ENCODE peak calls at places on chromosome 19, in four cellular contexts. J is cardiac muscle cell, N is BJ, M is fibroblast of mammary gland. Q is an unnamed sample.

GRCh38 chr19:35130761-35131720 is 3.8 kb downstream of the LGI4 start:
- DNase-seq in N (no peak), J (no peak), M (peak), Q (no peak)

GRCh38 chr19:10780368-10780767 is 55.6 kb downstream of the TMED1 start:
- DNase-seq in J (no peak), M (peak), N (no peak), Q (peak)

GRCh38 chr19:18423258-18424020 is 4.2 kb downstream of the SSBP4 start:
- DNase-seq in N (no peak), J (no peak), M (no peak), Q (no peak)

GRCh38 chr19:41934849-41935374 is 6.7 kb upstream of the ERFL start:
- DNase-seq in N (no peak), M (peak), J (peak), Q (peak)

GRCh38 chr19:41708481-41708880 is at the start of gene CEACAM5:
- DNase-seq in M (no peak), N (no peak), J (no peak), Q (no peak)

GRCh38 chr19:10544242-10544752 is 593 bp downstream of the ATG4D start:
- DNase-seq in M (no peak), J (no peak), N (no peak), Q (no peak)

GRCh38 chr19:17796013-17796837 is 1.3 kb downstream of the B3GNT3 start:
- DNase-seq in N (no peak), M (no peak), J (no peak), Q (no peak)

GRCh38 chr19:30317403-30317802 is 54.8 kb upstream of the ZNF536 start:
- DNase-seq in J (no peak), M (no peak), N (no peak), Q (no peak)

GRCh38 chr19:18049390-18049789 is 37.3 kb downstream of the IL12RB1 start:
- DNase-seq in J (no peak), N (no peak), M (peak), Q (peak)

GRCh38 chr19:35845215-35846037 is 6.9 kb downstream of the NPHS1 start:
- DNase-seq in N (no peak), M (peak), J (peak), Q (no peak)

GRCh38 chr19:39156230-39156890 is 30.8 kb downstream of the PAK4 start:
- DNase-seq in J (no peak), M (peak), N (no peak), Q (no peak)

GRCh38 chr19:18603255-18603957 is 3.2 kb downstream of the CRLF1 start:
- DNase-seq in N (no peak), M (no peak), J (no peak), Q (peak)

GRCh38 chr19:44722131-44723121 is 23.5 kb downstream of the CEACAM16 start:
- DNase-seq in M (no peak), J (no peak), N (no peak), Q (no peak)

GRCh38 chr19:10625762-10626138 is 397 bp downstream of the SLC44A2 start:
- DNase-seq in J (no peak), M (no peak), N (no peak), Q (no peak)

GRCh38 chr19:30009013-30009412 is 67.0 kb downstream of the URI1 start:
- DNase-seq in M (no peak), N (no peak), J (no peak), Q (no peak)

GRCh38 chr19:5049561-5049960 is 80.6 kb downstream of the KDM4B start:
- DNase-seq in N (no peak), J (no peak), M (no peak), Q (no peak)

GRCh38 chr19:9891609-9892373 is 44.5 kb downstream of the OLFM2 start:
- DNase-seq in N (no peak), M (no peak), J (no peak), Q (no peak)

GRCh38 chr19:34428549-34429285 is 536 bp downstream of the UBA2 start:
- DNase-seq in N (no peak), J (peak), M (peak), Q (peak)

GRCh38 chr19:44529541-44529940 is at the start of gene CEACAM20:
- DNase-seq in M (no peak), J (no peak), N (no peak), Q (no peak)

DNA sequence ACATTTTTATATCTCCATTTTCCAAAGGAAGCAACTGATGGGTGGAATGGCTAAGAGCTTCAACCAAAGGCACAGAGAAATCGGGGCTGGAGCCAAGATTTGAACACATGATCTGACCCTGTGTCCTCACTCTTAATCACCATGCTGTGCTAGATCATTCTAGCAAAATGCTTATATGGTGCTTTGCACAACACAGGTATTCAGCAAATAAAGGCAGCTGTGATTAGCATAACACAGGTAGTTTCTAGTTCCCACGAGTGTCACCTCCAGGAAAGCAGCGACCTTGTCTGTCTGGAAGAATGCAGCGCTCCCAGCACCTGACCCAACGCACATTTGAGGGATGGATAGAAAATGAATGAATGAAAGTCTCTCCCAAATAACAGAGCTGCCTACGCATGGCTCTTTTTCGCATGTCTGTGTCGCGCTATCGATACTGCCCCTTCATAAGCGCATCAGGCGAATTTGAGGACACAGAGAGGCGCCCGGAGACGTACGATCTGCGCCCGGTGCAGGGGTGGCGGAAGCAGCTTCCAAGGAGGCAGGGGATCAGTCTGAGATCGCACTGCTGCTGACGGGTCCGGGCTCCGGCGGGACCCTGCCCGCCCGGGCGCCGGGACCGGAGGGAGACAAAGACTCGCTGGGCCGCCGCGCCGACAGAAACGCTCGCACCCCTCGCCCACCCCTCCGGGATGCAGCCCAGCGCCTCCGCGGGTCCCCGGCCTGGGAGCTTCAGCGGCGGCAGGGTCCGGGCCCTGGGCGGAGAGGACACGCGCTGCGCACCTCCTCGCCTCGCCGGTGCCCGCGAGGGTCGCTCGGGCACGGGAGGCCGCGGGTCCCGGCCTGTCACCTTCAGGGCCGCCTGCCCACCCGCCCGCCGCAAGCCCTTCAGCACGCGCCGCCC is 609 bp downstream of the EPS15L1 start:
- DNase-seq in N (no peak), J (no peak), M (peak), Q (peak)
- H3K4me3 ChIP-seq in N (peak), J (peak), M (peak), Q (peak)

GRCh38 chr19:13031917-13032623 is 36.8 kb downstream of the NFIX start:
- DNase-seq in N (no peak), M (peak), J (no peak), Q (no peak)

GRCh38 chr19:13028027-13028426 is 32.8 kb downstream of the NFIX start:
- DNase-seq in N (no peak), M (no peak), J (no peak), Q (no peak)

GRCh38 chr19:13027557-13027956 is 32.3 kb downstream of the NFIX start:
- DNase-seq in M (no peak), N (no peak), J (no peak), Q (no peak)

GRCh38 chr19:13029301-13029880 is 34.1 kb downstream of the NFIX start:
- DNase-seq in N (no peak), J (no peak), M (no peak), Q (no peak)

DNA sequence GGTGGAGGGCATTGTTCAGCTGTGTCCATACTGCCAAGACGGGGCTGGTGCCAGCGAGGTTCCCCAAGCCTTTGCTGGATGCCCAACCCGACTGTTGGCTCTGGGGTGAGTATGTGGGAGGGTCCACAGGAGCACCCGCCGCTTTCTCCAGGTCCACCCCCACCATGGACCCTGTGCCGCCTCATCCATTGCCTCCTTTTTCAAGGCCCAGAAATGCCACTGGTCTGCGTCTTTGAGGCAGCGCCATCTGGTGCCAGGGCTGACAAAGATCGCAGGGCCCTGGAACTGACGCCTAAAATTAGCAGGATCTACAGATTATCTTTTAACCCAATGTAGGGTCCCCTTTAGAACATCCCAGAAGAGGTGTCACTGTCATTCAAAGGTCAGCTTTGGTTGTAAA is 34.6 kb downstream of the NFIX start:
- DNase-seq in N (no peak), M (no peak), J (no peak), Q (no peak)
- TF ChIP-seq CTCF in N (peak), M (peak), J (peak), Q (peak)

GRCh38 chr19:49324801-49325491 is at the start of gene SLC6A16:
- DNase-seq in J (no peak), M (no peak), N (no peak), Q (no peak)
- H3K4me3 ChIP-seq in J (no peak), M (no peak), N (no peak), Q (no peak)

DNA sequence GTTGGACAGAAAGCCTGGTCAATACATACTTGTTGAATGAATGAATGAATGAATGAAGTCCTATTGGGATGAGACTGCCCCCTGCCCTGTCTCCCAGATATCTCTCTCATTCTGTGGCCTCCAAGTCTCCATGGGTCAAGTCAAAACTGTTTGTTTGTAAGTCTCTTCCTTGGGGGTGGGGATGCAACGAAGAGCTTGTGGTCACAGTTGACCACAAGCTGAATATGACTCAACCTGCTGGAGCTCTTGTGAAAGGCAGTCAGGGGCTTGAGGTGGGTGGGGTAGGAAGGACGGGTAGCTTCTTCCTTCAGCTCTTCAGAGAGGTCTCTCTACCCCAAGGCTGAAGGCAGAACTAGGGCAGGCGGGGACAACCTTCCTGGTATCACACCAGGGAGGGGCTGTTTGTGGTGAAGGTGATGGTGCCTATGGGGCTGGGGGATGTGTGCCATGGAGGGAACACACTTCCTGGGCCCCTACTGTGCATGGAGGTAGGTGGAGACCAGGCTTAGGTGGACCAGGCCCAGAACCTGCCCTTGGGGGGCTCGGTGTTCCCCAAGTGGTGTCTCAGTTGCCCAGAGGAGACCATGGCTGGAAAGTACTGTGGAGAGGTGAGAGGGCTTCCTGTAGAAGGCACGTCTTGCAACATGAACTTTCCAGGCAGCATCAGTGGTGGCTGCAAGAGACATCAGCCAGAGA is 8.0 kb downstream of the MYO1F start:
- DNase-seq in M (peak), N (peak), J (no peak), Q (peak)
- TF ChIP-seq CTCF in M (no peak), N (no peak), J (no peak), Q (no peak)

DNA sequence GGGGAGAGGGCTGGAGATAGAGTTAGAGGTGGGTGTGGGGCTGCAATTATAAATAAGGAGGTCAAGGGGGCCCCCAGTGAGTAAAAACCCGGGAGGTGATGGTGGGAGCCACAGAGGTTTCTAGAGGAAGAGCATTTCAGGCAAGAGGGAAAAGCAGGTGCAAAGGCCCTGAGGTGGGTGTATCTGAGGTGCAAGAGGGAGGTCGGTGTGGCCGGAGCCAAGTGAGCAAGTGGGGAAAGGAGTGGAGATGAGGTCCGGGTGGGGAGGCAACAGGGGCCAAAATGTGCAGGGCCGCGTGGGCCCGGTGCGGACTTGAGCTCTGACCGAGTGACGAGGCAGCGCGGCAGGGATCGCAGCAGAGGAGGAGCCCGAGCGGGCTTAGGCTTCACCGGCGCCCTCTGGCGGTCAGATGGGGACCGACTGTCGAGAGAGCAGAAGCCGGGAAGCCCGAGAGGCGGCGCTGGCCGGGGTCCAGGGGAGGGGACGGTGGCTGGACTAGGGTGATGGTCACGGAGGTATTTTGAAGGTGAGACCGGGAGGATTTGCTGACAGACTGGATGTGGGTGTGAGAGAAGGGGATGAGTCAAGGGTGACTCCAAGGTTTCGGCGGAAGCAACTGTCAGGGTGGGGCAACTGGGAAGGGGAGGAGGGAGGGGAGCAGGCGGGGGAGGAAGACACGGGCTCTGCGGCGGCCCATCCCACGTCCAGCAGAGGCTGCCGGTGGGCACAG is 17.7 kb upstream of the SPACA4 start:
- DNase-seq in N (no peak), J (peak), M (peak), Q (peak)
- H3K4me3 ChIP-seq in N (peak), J (peak), M (peak), Q (peak)

DNA sequence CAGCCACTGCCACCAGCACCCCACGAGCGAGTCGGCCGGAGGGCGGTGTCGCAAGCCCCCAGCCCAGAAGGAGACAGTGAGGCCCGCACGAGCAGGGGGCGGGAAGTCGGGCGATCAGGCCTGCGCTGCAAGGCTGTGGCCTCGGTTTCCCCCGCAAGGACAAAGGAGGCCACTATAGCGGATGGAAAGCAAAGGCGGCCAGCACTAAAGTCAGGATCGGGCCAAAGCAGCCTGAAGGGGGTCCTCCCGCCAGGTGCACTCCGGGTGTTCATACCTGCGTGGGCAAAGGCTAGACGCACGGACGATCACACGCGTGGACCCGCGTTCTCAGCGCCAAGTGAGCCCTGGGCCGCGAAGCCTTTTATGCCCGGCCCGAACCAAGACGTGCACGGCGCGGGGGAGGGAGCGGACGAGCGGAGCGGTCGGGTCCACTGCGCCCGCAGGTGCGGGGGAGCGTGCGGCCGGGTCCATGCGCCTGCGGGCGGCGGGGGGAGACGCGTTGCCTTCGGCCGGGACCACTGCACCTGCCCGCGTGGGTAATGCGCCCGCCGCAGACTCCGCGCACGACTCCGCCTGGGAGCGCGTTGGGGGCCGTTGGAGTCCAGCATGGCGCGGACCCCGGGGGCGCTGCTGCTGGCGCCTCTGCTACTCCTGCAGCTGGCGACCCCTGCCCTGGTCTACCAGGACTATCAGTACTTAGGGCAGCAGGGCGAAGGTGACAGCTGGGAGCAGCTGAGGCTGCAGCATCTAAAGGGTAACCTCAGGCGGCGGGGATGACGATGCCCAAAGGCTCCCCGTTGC is at the start of the genes PRDX2 and THSD8:
- DNase-seq in J (peak), N (no peak), M (peak), Q (peak)
- TF ChIP-seq CTCF in J (no peak), N (no peak), M (no peak), Q (no peak)

DNA sequence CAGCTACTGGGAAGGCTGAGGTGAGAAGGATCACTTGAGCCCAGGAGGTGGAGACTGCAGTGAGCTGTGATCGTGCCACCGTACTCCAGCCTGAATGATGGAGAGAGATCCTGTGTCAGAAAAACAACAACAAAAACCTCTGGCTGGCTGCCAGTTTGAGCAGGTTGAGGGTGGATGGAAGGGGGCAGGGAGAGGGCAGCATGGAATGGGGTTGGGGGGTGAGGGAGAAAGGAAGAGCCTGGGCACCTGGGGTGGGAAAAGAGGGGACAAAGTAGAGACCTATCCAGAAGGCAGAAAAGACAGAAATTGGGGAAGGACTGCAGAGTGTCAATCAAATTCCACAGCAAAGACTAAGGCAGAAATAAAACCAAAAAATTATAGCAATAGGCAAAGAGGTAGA is 4.7 kb downstream of the SLC1A5 start:
- DNase-seq in J (no peak), M (no peak), N (no peak), Q (no peak)
- H3K4me3 ChIP-seq in J (no peak), M (no peak), N (peak), Q (peak)

DNA sequence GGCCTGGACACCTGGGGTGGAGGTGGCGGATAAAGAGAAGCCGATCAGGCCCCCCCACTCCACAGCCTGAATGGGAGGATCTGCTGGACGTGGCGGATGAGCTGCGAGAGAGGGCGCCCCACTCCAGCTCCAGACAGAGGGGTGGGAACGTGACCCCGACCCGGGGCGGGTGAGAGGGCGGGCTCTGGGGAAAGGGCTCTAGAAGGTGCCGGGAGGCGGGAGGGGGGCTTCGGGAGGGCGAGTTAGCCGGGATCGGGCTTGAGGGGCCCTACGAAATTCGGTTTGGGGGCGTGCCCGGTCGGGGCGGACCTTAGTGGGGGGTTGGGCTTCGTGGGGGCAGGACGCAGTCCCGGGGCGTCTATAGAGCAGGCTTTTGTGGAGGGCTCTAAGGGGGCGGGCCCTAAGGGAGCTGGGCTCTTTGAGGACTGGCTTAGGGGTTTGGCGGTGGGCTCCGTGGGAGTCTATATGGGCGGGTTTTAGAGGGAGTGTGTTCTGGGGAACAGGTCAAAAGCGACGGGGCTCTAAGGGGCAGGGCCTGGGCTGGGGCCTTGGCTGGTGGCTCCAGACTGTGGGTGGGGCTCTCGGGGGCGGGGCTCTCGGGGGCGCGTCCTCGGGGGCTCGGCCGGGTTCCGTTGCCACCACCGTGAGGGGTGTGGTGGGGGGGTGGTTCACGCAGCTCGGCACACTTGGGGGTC is 4.1 kb upstream of the NANOS3 start:
- DNase-seq in M (no peak), J (peak), N (no peak), Q (no peak)
- TF ChIP-seq CTCF in M (no peak), J (peak), N (peak), Q (no peak)